ENCODE peak calls at places on chromosomes 16 and 17, in nine cellular contexts. O, N, T, Z, W, Y, I, G and S are unnamed samples.
A peak's percentile ranks its signal among the peaks of the same experiment; 100 is the strongest.

GRCh38 chr17:76740329-76741118 is 2.6 kb downstream of the MFSD11 start:
- DNase-seq in T (peak; percentile 77), W (no peak), O (no peak), Y (no peak), N (no peak), Z (no peak), I (no peak), G (no peak), S (no peak)

GRCh38 chr17:75571197-75571884 is 16.3 kb upstream of the MYO15B start:
- DNase-seq in T (peak; percentile 74), W (peak; percentile 47), I (no peak), O (no peak), G (peak; percentile 33), Z (no peak), N (no peak), Y (no peak), S (no peak)

GRCh38 chr17:82956726-82957468 is 117.1 kb upstream of the ZNF750 start:
- DNase-seq in T (peak; percentile 61), W (no peak), Y (no peak), O (no peak), I (peak; percentile 44), Z (no peak), N (no peak), G (no peak), S (no peak)

GRCh38 chr16:66937725-66938337 is 2.5 kb downstream of the CES2 start:
- DNase-seq in T (no peak), W (no peak), Z (no peak), Y (no peak), I (no peak), O (no peak), N (no peak), G (no peak), S (no peak)

GRCh38 chr17:6510321-6511023 is 45.9 kb downstream of the PITPNM3 start:
- DNase-seq in N (no peak), G (no peak), Z (no peak), W (no peak), I (no peak), Y (no peak), T (peak; percentile 37), O (no peak), S (no peak)

GRCh38 chr17:45218895-45219661 is 2.6 kb upstream of the FMNL1 start:
- DNase-seq in Z (peak; percentile 90), I (peak; percentile 90), O (peak; percentile 84), W (no peak), T (peak; percentile 90), G (no peak), N (peak; percentile 85), Y (peak; percentile 76), S (peak; percentile 88)

GRCh38 chr16:3266873-3267537 is 10.6 kb upstream of the MEFV start:
- DNase-seq in O (no peak), W (no peak), G (no peak), T (no peak), I (no peak), Z (no peak), N (no peak), Y (peak; percentile 58), S (no peak)

GRCh38 chr17:66190738-66191606 is 961 bp downstream of the CEP112 start:
- DNase-seq in T (no peak), I (no peak), G (no peak), O (no peak), Y (peak; percentile 16), N (no peak), W (no peak), Z (no peak), S (no peak)

GRCh38 chr17:57943140-57943539 is 12.1 kb downstream of the CUEDC1 start:
- DNase-seq in T (no peak), Z (no peak), I (no peak), Y (no peak), N (no peak), W (no peak), O (no peak), G (no peak), S (no peak)

GRCh38 chr17:83175551-83176271 is 96.3 kb downstream of the METRNL start:
- DNase-seq in Y (no peak), W (no peak), T (no peak), G (no peak), Z (no peak), I (peak; percentile 30), N (no peak), O (no peak), S (no peak)

GRCh38 chr16:49352923-49353322 is 20.7 kb upstream of the C16orf78 start:
- DNase-seq in G (no peak), W (no peak), T (no peak), Y (peak; percentile 23), I (no peak), O (no peak), Z (no peak), N (no peak), S (no peak)

GRCh38 chr17:13421581-13421980 is 180.1 kb downstream of the HS3ST3A1 start:
- DNase-seq in Z (no peak), O (no peak), W (no peak), G (no peak), T (no peak), I (no peak), Y (no peak), N (no peak), S (no peak)

GRCh38 chr16:85847681-85848601 is 48.4 kb downstream of the COX4I1 start:
- DNase-seq in I (no peak), Y (peak; percentile 96), T (peak; percentile 48), N (no peak), Z (no peak), O (no peak), W (no peak), G (no peak), S (no peak)

GRCh38 chr17:22510504-22510903 is 818.2 kb downstream of the KCNJ18 start:
- DNase-seq in I (no peak), G (no peak), Z (no peak), W (no peak), N (no peak), T (no peak), O (no peak), Y (no peak), S (no peak)
- H3K9me3 ChIP-seq in I (peaks cover 23% of the 10 kb centered on the region), G (no peaks in the 10 kb centered on the region), Z (no peaks in the 10 kb centered on the region), W (peaks cover 1% of the 10 kb centered on the region), N (no peaks in the 10 kb centered on the region), T (no peaks in the 10 kb centered on the region), O (no peaks in the 10 kb centered on the region), Y (no peaks in the 10 kb centered on the region), S (no peaks in the 10 kb centered on the region)

DNA sequence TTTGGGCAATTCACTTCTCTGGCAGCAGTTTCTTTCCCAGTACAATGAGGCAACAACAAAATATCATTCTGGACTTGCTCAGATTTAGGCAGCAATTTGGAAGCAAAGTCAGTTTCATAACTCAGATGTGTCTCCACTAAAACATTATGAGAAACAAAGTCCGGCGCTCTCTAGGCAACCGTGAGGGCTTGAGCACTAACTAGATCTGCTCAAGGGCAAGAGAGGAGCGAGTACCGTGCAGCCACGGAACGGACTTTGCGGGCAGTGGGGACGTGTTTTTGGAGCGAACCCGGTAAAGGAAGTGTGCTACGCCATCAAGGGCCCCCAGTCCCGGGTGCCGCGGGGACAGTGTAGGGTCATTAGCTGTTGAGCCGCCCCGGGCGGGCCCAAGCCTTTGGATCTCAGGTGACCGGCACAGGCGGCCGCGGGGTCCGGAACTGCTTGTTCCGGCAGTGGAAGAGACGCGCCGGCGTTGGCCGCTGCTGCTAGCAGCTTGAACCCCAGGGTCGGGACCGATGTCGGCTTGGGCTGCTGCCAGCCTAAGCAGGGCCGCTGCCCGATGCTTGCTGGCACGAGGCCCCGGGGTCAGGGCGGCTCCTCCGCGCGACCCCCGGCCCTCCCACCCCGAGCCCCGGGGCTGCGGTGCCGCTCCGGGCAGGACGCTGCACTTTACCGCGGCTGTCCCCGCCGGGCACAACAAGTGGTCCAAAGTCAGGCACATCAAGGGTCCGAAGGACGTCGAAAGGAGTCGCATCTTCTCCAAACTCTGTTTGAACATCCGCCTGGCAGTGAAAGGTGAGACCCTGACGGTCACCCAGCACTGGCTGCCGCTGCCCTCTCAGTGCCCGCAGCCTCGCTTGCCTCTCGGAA is at the start of gene TACO1:
- DNase-seq in W (peak; percentile 48), I (peak; percentile 79), Y (peak; percentile 83), N (peak; percentile 55), G (peak; percentile 23), O (peak; percentile 81), T (peak; percentile 92), Z (peak; percentile 91), S (peak; percentile 71)
- TF ChIP-seq POLR2A in W (peak; percentile 79), I (peak; percentile 24), Y (peak; percentile 75), N (no peak), G (peak; percentile 51), O (peak; percentile 31), T (peak; percentile 43), Z (peak; percentile 77), S (no peak)

GRCh38 chr17:39782481-39782880 is 44.7 kb downstream of the GRB7 start:
- DNase-seq in Z (no peak), W (no peak), G (no peak), Y (no peak), T (no peak), I (no peak), O (no peak), N (no peak), S (no peak)
- H3K27me3 ChIP-seq in Z (peaks cover 8% of the 10 kb centered on the region), W (no peaks in the 10 kb centered on the region), G (no peaks in the 10 kb centered on the region), Y (peaks cover 18% of the 10 kb centered on the region), T (no peaks in the 10 kb centered on the region), I (no peaks in the 10 kb centered on the region), O (no peaks in the 10 kb centered on the region), N (no peaks in the 10 kb centered on the region), S (no peaks in the 10 kb centered on the region)

DNA sequence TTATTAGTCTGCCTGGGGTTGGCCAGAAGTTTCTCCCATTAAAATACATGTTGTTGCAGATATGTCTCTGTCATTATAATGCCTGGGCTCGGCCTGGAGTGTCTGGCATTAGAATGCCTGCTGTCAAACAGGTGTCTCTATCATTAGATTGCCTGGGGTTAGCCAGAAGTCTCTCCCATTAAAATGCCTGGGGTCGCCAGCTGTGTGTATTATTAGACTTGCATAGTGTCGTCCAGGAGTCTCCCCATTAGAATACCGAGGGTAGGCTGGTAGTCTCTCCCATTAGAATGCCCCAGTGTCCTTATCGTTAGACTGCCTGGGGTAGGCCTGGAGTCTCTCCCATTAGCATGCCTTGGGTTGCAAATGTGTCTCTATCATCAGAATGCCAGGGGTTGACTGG is 2270.8 kb downstream of the TP53TG3F start:
- DNase-seq in Z (no peak), Y (no peak), I (no peak), T (no peak), N (no peak), O (no peak), W (no peak), G (no peak), S (no peak)
- H3K9me3 ChIP-seq in Z (no peaks in the 10 kb centered on the region), Y (peaks cover 100% of the 10 kb centered on the region), I (peaks cover 54% of the 10 kb centered on the region), T (no peaks in the 10 kb centered on the region), N (no peaks in the 10 kb centered on the region), O (no peaks in the 10 kb centered on the region), W (no peaks in the 10 kb centered on the region), G (no peaks in the 10 kb centered on the region), S (no peaks in the 10 kb centered on the region)

DNA sequence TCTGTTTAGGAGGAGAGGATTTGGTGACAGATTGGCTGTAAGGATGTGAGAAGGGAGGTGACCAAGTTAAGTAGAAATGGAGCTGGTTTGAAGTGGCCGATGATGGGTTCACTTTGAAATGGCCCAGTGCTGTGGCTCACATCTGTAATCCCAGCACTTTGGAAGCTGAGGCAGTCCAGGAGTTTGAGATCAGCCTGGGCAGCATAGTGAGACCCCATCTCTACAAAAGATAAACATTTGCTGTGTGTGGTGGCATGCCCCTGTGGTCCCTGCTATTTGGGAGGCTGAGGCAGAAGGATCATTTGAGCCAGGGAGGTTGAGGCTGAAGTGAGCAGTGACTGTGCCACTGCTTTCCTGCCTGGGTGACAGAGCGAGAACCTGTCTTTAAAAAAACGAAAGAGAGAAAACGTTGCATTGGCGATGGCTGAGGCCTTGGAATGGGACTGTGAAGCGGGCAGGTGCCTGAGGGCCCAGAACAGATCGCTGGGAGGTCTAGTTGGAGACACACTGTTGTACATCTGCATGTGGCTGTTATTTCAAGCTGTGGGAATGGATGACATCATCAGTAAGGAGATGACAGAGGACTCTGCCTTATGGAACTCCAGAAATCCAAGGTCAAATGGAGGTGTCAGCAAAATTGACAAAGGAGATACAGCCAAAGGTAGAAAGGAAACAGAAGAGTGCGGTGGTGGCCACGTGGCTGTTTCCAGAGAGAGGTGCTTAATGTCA is 5.5 kb downstream of the COG1 start:
- DNase-seq in Z (no peak), W (no peak), I (no peak), G (no peak), Y (no peak), O (no peak), T (no peak), N (no peak), S (no peak)
- TF ChIP-seq POLR2A in Z (no peak), W (no peak), I (no peak), G (no peak), Y (peak; percentile 21), O (no peak), T (no peak), N (no peak), S (no peak)